ENCODE peak calls at places on chromosome 15, in eight cellular contexts. One of them, this sample, is unnamed.

GRCh38 chr15:88029696-88030095 is 226.8 kb downstream of the NTRK3 start:
- DNase-seq in right lobe of liver: no peak
- DNase-seq in endodermal cell: no peak
- DNase-seq in ascending aorta: no peak
- DNase-seq in astrocyte: peak; percentile 5
- DNase-seq in AG04450: no peak
- DNase-seq in epithelial cell of esophagus: no peak
- DNase-seq in fibroblast of lung: peak; percentile 25
- DNase-seq in this sample: no peak

GRCh38 chr15:82810061-82810862 is 834 bp downstream of the WHAMM start:
- DNase-seq in endodermal cell: peak; percentile 78
- DNase-seq in ascending aorta: no peak
- DNase-seq in epithelial cell of esophagus: peak; percentile 55
- DNase-seq in AG04450: no peak
- DNase-seq in astrocyte: peak; percentile 34
- DNase-seq in fibroblast of lung: peak; percentile 55
- DNase-seq in right lobe of liver: peak; percentile 58
- DNase-seq in this sample: no peak

GRCh38 chr15:98711810-98712209 is 63.5 kb downstream of the IGF1R start:
- DNase-seq in endodermal cell: no peak
- DNase-seq in epithelial cell of esophagus: no peak
- DNase-seq in right lobe of liver: no peak
- DNase-seq in astrocyte: no peak
- DNase-seq in fibroblast of lung: no peak
- DNase-seq in ascending aorta: no peak
- DNase-seq in AG04450: no peak
- DNase-seq in this sample: no peak

GRCh38 chr15:89419370-89419984 is 76.9 kb downstream of the RHCG start:
- DNase-seq in astrocyte: peak; percentile 8
- DNase-seq in right lobe of liver: no peak
- DNase-seq in fibroblast of lung: peak; percentile 18
- DNase-seq in endodermal cell: peak; percentile 96
- DNase-seq in ascending aorta: no peak
- DNase-seq in epithelial cell of esophagus: peak; percentile 61
- DNase-seq in AG04450: no peak
- DNase-seq in this sample: no peak

GRCh38 chr15:76251717-76252116 is 59.6 kb downstream of the ETFA start:
- DNase-seq in ascending aorta: no peak
- DNase-seq in endodermal cell: no peak
- DNase-seq in right lobe of liver: no peak
- DNase-seq in AG04450: no peak
- DNase-seq in epithelial cell of esophagus: no peak
- DNase-seq in astrocyte: no peak
- DNase-seq in fibroblast of lung: no peak
- DNase-seq in this sample: no peak

GRCh38 chr15:85515212-85515611 is 134.8 kb downstream of the AKAP13 start:
- DNase-seq in ascending aorta: no peak
- DNase-seq in endodermal cell: no peak
- DNase-seq in right lobe of liver: no peak
- DNase-seq in epithelial cell of esophagus: no peak
- DNase-seq in astrocyte: peak; percentile 53
- DNase-seq in fibroblast of lung: peak; percentile 60
- DNase-seq in AG04450: no peak
- DNase-seq in this sample: no peak

GRCh38 chr15:75597667-75598341 is 18.7 kb upstream of the PTPN9 start:
- DNase-seq in AG04450: no peak
- DNase-seq in fibroblast of lung: no peak
- DNase-seq in epithelial cell of esophagus: no peak
- DNase-seq in ascending aorta: no peak
- DNase-seq in astrocyte: no peak
- DNase-seq in right lobe of liver: peak; percentile 53
- DNase-seq in endodermal cell: peak; percentile 77
- DNase-seq in this sample: no peak

GRCh38 chr15:80153900-80154299 is 1.1 kb downstream of the FAH start:
- DNase-seq in right lobe of liver: no peak
- DNase-seq in AG04450: no peak
- DNase-seq in epithelial cell of esophagus: no peak
- DNase-seq in endodermal cell: no peak
- DNase-seq in astrocyte: no peak
- DNase-seq in ascending aorta: no peak
- DNase-seq in fibroblast of lung: no peak
- DNase-seq in this sample: no peak

GRCh38 chr15:94032571-94032970 is 198.8 kb upstream of the MCTP2 start:
- DNase-seq in epithelial cell of esophagus: no peak
- DNase-seq in AG04450: no peak
- DNase-seq in right lobe of liver: no peak
- DNase-seq in ascending aorta: no peak
- DNase-seq in endodermal cell: no peak
- DNase-seq in astrocyte: no peak
- DNase-seq in fibroblast of lung: no peak
- DNase-seq in this sample: no peak

GRCh38 chr15:25345943-25346342 is 92.9 kb downstream of the UBE3A start:
- DNase-seq in AG04450: no peak
- DNase-seq in epithelial cell of esophagus: peak; percentile 52
- DNase-seq in right lobe of liver: no peak
- DNase-seq in endodermal cell: peak; percentile 75
- DNase-seq in fibroblast of lung: peak; percentile 65
- DNase-seq in ascending aorta: peak; percentile 20
- DNase-seq in astrocyte: peak; percentile 53
- DNase-seq in this sample: no peak

GRCh38 chr15:31272558-31273257 is 53.9 kb upstream of the KLF13 start:
- DNase-seq in epithelial cell of esophagus: peak; percentile 19
- DNase-seq in right lobe of liver: peak; percentile 47
- DNase-seq in fibroblast of lung: no peak
- DNase-seq in astrocyte: no peak
- DNase-seq in endodermal cell: no peak
- DNase-seq in AG04450: no peak
- DNase-seq in ascending aorta: no peak
- DNase-seq in this sample: no peak

GRCh38 chr15:44719293-44719999 is 8.1 kb downstream of the B2M start:
- DNase-seq in epithelial cell of esophagus: no peak
- DNase-seq in endodermal cell: no peak
- DNase-seq in AG04450: no peak
- DNase-seq in astrocyte: peak; percentile 8
- DNase-seq in fibroblast of lung: peak; percentile 21
- DNase-seq in ascending aorta: no peak
- DNase-seq in right lobe of liver: no peak
- DNase-seq in this sample: no peak

GRCh38 chr15:28019594-28020320 is 79.4 kb downstream of the OCA2 start:
- DNase-seq in AG04450: no peak
- DNase-seq in astrocyte: no peak
- DNase-seq in fibroblast of lung: no peak
- DNase-seq in ascending aorta: no peak
- DNase-seq in epithelial cell of esophagus: no peak
- DNase-seq in right lobe of liver: no peak
- DNase-seq in endodermal cell: no peak
- DNase-seq in this sample: no peak

GRCh38 chr15:51672100-51672731 is 9.1 kb upstream of the SCG3 start:
- DNase-seq in AG04450: no peak
- DNase-seq in fibroblast of lung: no peak
- DNase-seq in ascending aorta: no peak
- DNase-seq in astrocyte: no peak
- DNase-seq in endodermal cell: peak; percentile 59
- DNase-seq in epithelial cell of esophagus: no peak
- DNase-seq in right lobe of liver: no peak
- DNase-seq in this sample: no peak

GRCh38 chr15:63560741-63561448 is 36.3 kb upstream of the FBXL22 start:
- DNase-seq in right lobe of liver: no peak
- DNase-seq in endodermal cell: no peak
- DNase-seq in epithelial cell of esophagus: peak; percentile 7
- DNase-seq in fibroblast of lung: no peak
- DNase-seq in ascending aorta: no peak
- DNase-seq in astrocyte: no peak
- DNase-seq in AG04450: no peak
- DNase-seq in this sample: no peak

GRCh38 chr15:55991841-55992768 is 1.3 kb downstream of the NEDD4 start:
- DNase-seq in right lobe of liver: no peak
- DNase-seq in endodermal cell: no peak
- DNase-seq in ascending aorta: no peak
- DNase-seq in fibroblast of lung: peak; percentile 19
- DNase-seq in AG04450: no peak
- DNase-seq in epithelial cell of esophagus: no peak
- DNase-seq in astrocyte: peak; percentile 6
- DNase-seq in this sample: no peak

GRCh38 chr15:44810237-44810636 is 73.9 kb downstream of the TRIM69 start:
- DNase-seq in astrocyte: no peak
- DNase-seq in right lobe of liver: no peak
- DNase-seq in fibroblast of lung: no peak
- DNase-seq in ascending aorta: no peak
- DNase-seq in endodermal cell: no peak
- DNase-seq in epithelial cell of esophagus: no peak
- DNase-seq in AG04450: no peak
- DNase-seq in this sample: no peak

GRCh38 chr15:52764731-52765130 is 25.4 kb downstream of the ONECUT1 start:
- DNase-seq in right lobe of liver: no peak
- DNase-seq in astrocyte: no peak
- DNase-seq in AG04450: no peak
- DNase-seq in epithelial cell of esophagus: no peak
- DNase-seq in ascending aorta: no peak
- DNase-seq in endodermal cell: no peak
- DNase-seq in fibroblast of lung: no peak
- DNase-seq in this sample: no peak

GRCh38 chr15:62071711-62072308 is 5.0 kb downstream of the C2CD4A start:
- DNase-seq in endodermal cell: no peak
- DNase-seq in epithelial cell of esophagus: peak; percentile 56
- DNase-seq in fibroblast of lung: peak; percentile 21
- DNase-seq in AG04450: no peak
- DNase-seq in astrocyte: no peak
- DNase-seq in ascending aorta: no peak
- DNase-seq in right lobe of liver: no peak
- DNase-seq in this sample: no peak

GRCh38 chr15:39171944-39172368 is 408.9 kb upstream of the THBS1 start:
- DNase-seq in fibroblast of lung: peak; percentile 97
- DNase-seq in AG04450: peak; percentile 96
- DNase-seq in right lobe of liver: peak; percentile 48
- DNase-seq in endodermal cell: peak; percentile 90
- DNase-seq in ascending aorta: no peak
- DNase-seq in astrocyte: peak; percentile 97
- DNase-seq in epithelial cell of esophagus: peak; percentile 98
- DNase-seq in this sample: peak; percentile 98

GRCh38 chr15:94747510-94747909 is 516.1 kb downstream of the MCTP2 start:
- DNase-seq in AG04450: no peak
- DNase-seq in ascending aorta: no peak
- DNase-seq in fibroblast of lung: no peak
- DNase-seq in endodermal cell: no peak
- DNase-seq in epithelial cell of esophagus: no peak
- DNase-seq in astrocyte: no peak
- DNase-seq in right lobe of liver: no peak
- DNase-seq in this sample: no peak

GRCh38 chr15:80599359-80599758 is 95.8 kb upstream of the ABHD17C start:
- DNase-seq in right lobe of liver: no peak
- DNase-seq in endodermal cell: no peak
- DNase-seq in AG04450: peak; percentile 53
- DNase-seq in epithelial cell of esophagus: peak; percentile 83
- DNase-seq in ascending aorta: no peak
- DNase-seq in astrocyte: peak; percentile 78
- DNase-seq in fibroblast of lung: peak; percentile 82
- DNase-seq in this sample: peak; percentile 45

GRCh38 chr15:72515591-72516389 is 41.7 kb downstream of the ARIH1 start:
- DNase-seq in ascending aorta: no peak
- DNase-seq in epithelial cell of esophagus: peak; percentile 0
- DNase-seq in endodermal cell: no peak
- DNase-seq in AG04450: no peak
- DNase-seq in astrocyte: peak; percentile 55
- DNase-seq in right lobe of liver: no peak
- DNase-seq in fibroblast of lung: peak; percentile 71
- DNase-seq in this sample: no peak

GRCh38 chr15:51450001-51450400 is 108.5 kb downstream of the GLDN start:
- DNase-seq in epithelial cell of esophagus: peak; percentile 92
- DNase-seq in astrocyte: peak; percentile 61
- DNase-seq in ascending aorta: no peak
- DNase-seq in endodermal cell: no peak
- DNase-seq in fibroblast of lung: peak; percentile 72
- DNase-seq in right lobe of liver: no peak
- DNase-seq in AG04450: no peak
- DNase-seq in this sample: no peak

GRCh38 chr15:78715930-78716329 is 74.9 kb upstream of the CHRNB4 start:
- DNase-seq in fibroblast of lung: peak; percentile 84
- DNase-seq in endodermal cell: no peak
- DNase-seq in ascending aorta: no peak
- DNase-seq in AG04450: no peak
- DNase-seq in astrocyte: peak; percentile 78
- DNase-seq in right lobe of liver: no peak
- DNase-seq in epithelial cell of esophagus: peak; percentile 94
- DNase-seq in this sample: no peak

GRCh38 chr15:70039917-70040316 is 57.8 kb downstream of the TLE3 start:
- DNase-seq in epithelial cell of esophagus: peak; percentile 69
- DNase-seq in endodermal cell: no peak
- DNase-seq in right lobe of liver: no peak
- DNase-seq in astrocyte: no peak
- DNase-seq in AG04450: no peak
- DNase-seq in fibroblast of lung: no peak
- DNase-seq in ascending aorta: no peak
- DNase-seq in this sample: no peak
- H3K4me3 ChIP-seq in epithelial cell of esophagus: no peak overlapping the region
- H3K4me3 ChIP-seq in endodermal cell: no peak overlapping the region
- H3K4me3 ChIP-seq in right lobe of liver: no peak overlapping the region
- H3K4me3 ChIP-seq in astrocyte: no peak overlapping the region
- H3K4me3 ChIP-seq in AG04450: no peak overlapping the region
- H3K4me3 ChIP-seq in fibroblast of lung: no peak overlapping the region
- H3K4me3 ChIP-seq in ascending aorta: no peak overlapping the region
- H3K4me3 ChIP-seq in this sample: no peak overlapping the region

DNA sequence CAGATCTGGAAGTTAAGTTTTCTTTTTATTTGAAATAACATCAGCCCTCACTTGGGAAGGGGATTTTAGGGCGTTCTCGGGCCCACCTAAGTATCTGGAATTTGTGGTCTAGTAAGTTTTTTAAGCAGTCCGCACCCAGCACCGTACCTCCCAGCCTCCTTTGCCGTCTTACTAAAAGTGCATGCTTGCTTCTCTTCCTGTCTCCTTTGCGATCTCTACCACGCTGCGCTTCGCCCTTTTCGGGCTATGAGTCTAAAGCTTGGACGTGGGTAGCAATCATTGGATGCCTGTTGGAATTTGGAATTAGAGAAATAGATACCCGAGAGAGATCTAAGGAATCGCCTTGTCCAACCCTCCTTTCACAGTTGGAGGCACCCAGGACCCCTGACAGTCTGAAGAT is 1.1 kb downstream of the THSD4 start:
- DNase-seq in epithelial cell of esophagus: no peak
- DNase-seq in ascending aorta: no peak
- DNase-seq in fibroblast of lung: no peak
- DNase-seq in AG04450: no peak
- DNase-seq in astrocyte: no peak
- DNase-seq in right lobe of liver: no peak
- DNase-seq in endodermal cell: no peak
- DNase-seq in this sample: no peak
- TF ChIP-seq CTCF in epithelial cell of esophagus: no peak
- TF ChIP-seq CTCF in ascending aorta: no peak
- TF ChIP-seq CTCF in fibroblast of lung: no peak
- TF ChIP-seq CTCF in AG04450: no peak
- TF ChIP-seq CTCF in astrocyte: no peak
- TF ChIP-seq CTCF in right lobe of liver: no peak
- TF ChIP-seq CTCF in endodermal cell: no peak
- TF ChIP-seq CTCF in this sample: no peak

GRCh38 chr15:96353378-96353930 is 23.0 kb downstream of the NR2F2 start:
- DNase-seq in endodermal cell: no peak
- DNase-seq in fibroblast of lung: no peak
- DNase-seq in AG04450: no peak
- DNase-seq in ascending aorta: no peak
- DNase-seq in epithelial cell of esophagus: no peak
- DNase-seq in astrocyte: no peak
- DNase-seq in right lobe of liver: no peak
- DNase-seq in this sample: no peak
- H3K4me3 ChIP-seq in endodermal cell: peak overlapping the region; percentile 72
- H3K4me3 ChIP-seq in fibroblast of lung: peak overlapping the region; percentile 43
- H3K4me3 ChIP-seq in AG04450: peak overlapping the region; percentile 73
- H3K4me3 ChIP-seq in ascending aorta: peak overlapping the region; percentile 79
- H3K4me3 ChIP-seq in epithelial cell of esophagus: peak overlapping the region; percentile 53
- H3K4me3 ChIP-seq in astrocyte: peak overlapping the region; percentile 37
- H3K4me3 ChIP-seq in right lobe of liver: peak overlapping the region; percentile 60
- H3K4me3 ChIP-seq in this sample: peak overlapping the region; percentile 47

GRCh38 chr15:47496343-47497185 is 220.7 kb upstream of the SEMA6D start:
- DNase-seq in fibroblast of lung: peak; percentile 26
- DNase-seq in astrocyte: peak; percentile 12
- DNase-seq in ascending aorta: no peak
- DNase-seq in right lobe of liver: no peak
- DNase-seq in epithelial cell of esophagus: no peak
- DNase-seq in endodermal cell: no peak
- DNase-seq in AG04450: no peak
- DNase-seq in this sample: no peak
- TF ChIP-seq CTCF in fibroblast of lung: peak; percentile 23
- TF ChIP-seq CTCF in astrocyte: peak; percentile 9
- TF ChIP-seq CTCF in ascending aorta: no peak
- TF ChIP-seq CTCF in right lobe of liver: no peak
- TF ChIP-seq CTCF in epithelial cell of esophagus: peak; percentile 42
- TF ChIP-seq CTCF in endodermal cell: peak; percentile 62
- TF ChIP-seq CTCF in AG04450: peak; percentile 27
- TF ChIP-seq CTCF in this sample: no peak

This sample was measured in HFF-Myc.